ENCODE peak calls at places on chromosomes 3 and 15, in eight cellular contexts. One of them, this sample, is unnamed.

GRCh38 chr3:61765109-61765876 is 203.9 kb downstream of the PTPRG start:
- DNase-seq in amygdala: no peak
- DNase-seq in pulmonary artery endothelial cell: no peak
- DNase-seq in NCI-H1105: no peak
- DNase-seq in stimulated activated CD4-positive, alpha-beta T cell treated with anti-CD3 and anti-CD28 coated beads, Interleukin-15, amount 100 ng/mL, for 24 hours: no peak
- DNase-seq in stimulated activated naive CD8-positive, alpha-beta T cell treated with anti-CD3 and anti-CD28 coated beads, Interleukin-15, Interleukin-2, amounts not matched to agents 100 U/mL and 50 U/mL, for 24 hours: no peak
- DNase-seq in NCI-H1092: no peak
- DNase-seq in GM10248: no peak
- DNase-seq in this sample: no peak

GRCh38 chr3:48410205-48411040 is 19.5 kb downstream of the PLXNB1 start:
- DNase-seq in GM10248: no peak
- DNase-seq in pulmonary artery endothelial cell: no peak
- DNase-seq in NCI-H1092: no peak
- DNase-seq in NCI-H1105: no peak
- DNase-seq in stimulated activated CD4-positive, alpha-beta T cell treated with anti-CD3 and anti-CD28 coated beads, Interleukin-15, amount 100 ng/mL, for 24 hours: no peak
- DNase-seq in amygdala: no peak
- DNase-seq in stimulated activated naive CD8-positive, alpha-beta T cell treated with anti-CD3 and anti-CD28 coated beads, Interleukin-15, Interleukin-2, amounts not matched to agents 100 U/mL and 50 U/mL, for 24 hours: no peak
- DNase-seq in this sample: no peak

GRCh38 chr3:63980019-63980418 is 43.3 kb downstream of the PSMD6 start:
- DNase-seq in stimulated activated CD4-positive, alpha-beta T cell treated with anti-CD3 and anti-CD28 coated beads, Interleukin-15, amount 100 ng/mL, for 24 hours: no peak
- DNase-seq in NCI-H1105: no peak
- DNase-seq in stimulated activated naive CD8-positive, alpha-beta T cell treated with anti-CD3 and anti-CD28 coated beads, Interleukin-15, Interleukin-2, amounts not matched to agents 100 U/mL and 50 U/mL, for 24 hours: no peak
- DNase-seq in pulmonary artery endothelial cell: no peak
- DNase-seq in amygdala: no peak
- DNase-seq in NCI-H1092: no peak
- DNase-seq in GM10248: no peak
- DNase-seq in this sample: no peak

GRCh38 chr3:49165771-49166751 is at the start of gene CCDC71:
- DNase-seq in stimulated activated naive CD8-positive, alpha-beta T cell treated with anti-CD3 and anti-CD28 coated beads, Interleukin-15, Interleukin-2, amounts not matched to agents 100 U/mL and 50 U/mL, for 24 hours: peak; percentile 85
- DNase-seq in GM10248: peak; percentile 94
- DNase-seq in amygdala: peak; percentile 45
- DNase-seq in stimulated activated CD4-positive, alpha-beta T cell treated with anti-CD3 and anti-CD28 coated beads, Interleukin-15, amount 100 ng/mL, for 24 hours: peak; percentile 85
- DNase-seq in NCI-H1105: peak; percentile 64
- DNase-seq in pulmonary artery endothelial cell: peak; percentile 26
- DNase-seq in NCI-H1092: peak; percentile 28
- DNase-seq in this sample: peak; percentile 83

GRCh38 chr15:92938387-92938786 is 38.3 kb downstream of the CHD2 start:
- DNase-seq in NCI-H1092: no peak
- DNase-seq in stimulated activated CD4-positive, alpha-beta T cell treated with anti-CD3 and anti-CD28 coated beads, Interleukin-15, amount 100 ng/mL, for 24 hours: no peak
- DNase-seq in NCI-H1105: no peak
- DNase-seq in stimulated activated naive CD8-positive, alpha-beta T cell treated with anti-CD3 and anti-CD28 coated beads, Interleukin-15, Interleukin-2, amounts not matched to agents 100 U/mL and 50 U/mL, for 24 hours: no peak
- DNase-seq in GM10248: no peak
- DNase-seq in amygdala: no peak
- DNase-seq in pulmonary artery endothelial cell: no peak
- DNase-seq in this sample: no peak

GRCh38 chr3:23702198-23702597 is 103.6 kb upstream of the UBE2E1 start:
- DNase-seq in NCI-H1105: no peak
- DNase-seq in amygdala: no peak
- DNase-seq in pulmonary artery endothelial cell: no peak
- DNase-seq in stimulated activated CD4-positive, alpha-beta T cell treated with anti-CD3 and anti-CD28 coated beads, Interleukin-15, amount 100 ng/mL, for 24 hours: no peak
- DNase-seq in GM10248: no peak
- DNase-seq in stimulated activated naive CD8-positive, alpha-beta T cell treated with anti-CD3 and anti-CD28 coated beads, Interleukin-15, Interleukin-2, amounts not matched to agents 100 U/mL and 50 U/mL, for 24 hours: no peak
- DNase-seq in NCI-H1092: no peak
- DNase-seq in this sample: no peak

GRCh38 chr3:94159062-94159726 is 96.3 kb downstream of the NSUN3 start:
- DNase-seq in NCI-H1092: no peak
- DNase-seq in NCI-H1105: no peak
- DNase-seq in amygdala: no peak
- DNase-seq in stimulated activated CD4-positive, alpha-beta T cell treated with anti-CD3 and anti-CD28 coated beads, Interleukin-15, amount 100 ng/mL, for 24 hours: no peak
- DNase-seq in stimulated activated naive CD8-positive, alpha-beta T cell treated with anti-CD3 and anti-CD28 coated beads, Interleukin-15, Interleukin-2, amounts not matched to agents 100 U/mL and 50 U/mL, for 24 hours: no peak
- DNase-seq in pulmonary artery endothelial cell: no peak
- DNase-seq in GM10248: no peak
- DNase-seq in this sample: no peak

GRCh38 chr3:118618247-118619040 is 416.2 kb downstream of the IGSF11 start:
- DNase-seq in pulmonary artery endothelial cell: no peak
- DNase-seq in NCI-H1105: no peak
- DNase-seq in NCI-H1092: no peak
- DNase-seq in stimulated activated naive CD8-positive, alpha-beta T cell treated with anti-CD3 and anti-CD28 coated beads, Interleukin-15, Interleukin-2, amounts not matched to agents 100 U/mL and 50 U/mL, for 24 hours: no peak
- DNase-seq in GM10248: no peak
- DNase-seq in amygdala: no peak
- DNase-seq in stimulated activated CD4-positive, alpha-beta T cell treated with anti-CD3 and anti-CD28 coated beads, Interleukin-15, amount 100 ng/mL, for 24 hours: no peak
- DNase-seq in this sample: no peak

GRCh38 chr3:56795097-56795806 is 6.5 kb downstream of the ARHGEF3 start:
- DNase-seq in pulmonary artery endothelial cell: no peak
- DNase-seq in stimulated activated naive CD8-positive, alpha-beta T cell treated with anti-CD3 and anti-CD28 coated beads, Interleukin-15, Interleukin-2, amounts not matched to agents 100 U/mL and 50 U/mL, for 24 hours: no peak
- DNase-seq in NCI-H1092: no peak
- DNase-seq in amygdala: no peak
- DNase-seq in NCI-H1105: no peak
- DNase-seq in stimulated activated CD4-positive, alpha-beta T cell treated with anti-CD3 and anti-CD28 coated beads, Interleukin-15, amount 100 ng/mL, for 24 hours: no peak
- DNase-seq in GM10248: no peak
- DNase-seq in this sample: no peak

GRCh38 chr3:155519081-155519480 is 225.6 kb upstream of the STRIT1 start:
- DNase-seq in stimulated activated CD4-positive, alpha-beta T cell treated with anti-CD3 and anti-CD28 coated beads, Interleukin-15, amount 100 ng/mL, for 24 hours: no peak
- DNase-seq in NCI-H1092: no peak
- DNase-seq in stimulated activated naive CD8-positive, alpha-beta T cell treated with anti-CD3 and anti-CD28 coated beads, Interleukin-15, Interleukin-2, amounts not matched to agents 100 U/mL and 50 U/mL, for 24 hours: no peak
- DNase-seq in amygdala: no peak
- DNase-seq in pulmonary artery endothelial cell: no peak
- DNase-seq in GM10248: no peak
- DNase-seq in NCI-H1105: no peak
- DNase-seq in this sample: no peak

GRCh38 chr15:74365619-74366445 is 1.6 kb downstream of the CYP11A1 start:
- DNase-seq in amygdala: no peak
- DNase-seq in GM10248: peak; percentile 48
- DNase-seq in stimulated activated CD4-positive, alpha-beta T cell treated with anti-CD3 and anti-CD28 coated beads, Interleukin-15, amount 100 ng/mL, for 24 hours: peak; percentile 39
- DNase-seq in pulmonary artery endothelial cell: no peak
- DNase-seq in stimulated activated naive CD8-positive, alpha-beta T cell treated with anti-CD3 and anti-CD28 coated beads, Interleukin-15, Interleukin-2, amounts not matched to agents 100 U/mL and 50 U/mL, for 24 hours: peak; percentile 52
- DNase-seq in NCI-H1105: no peak
- DNase-seq in NCI-H1092: no peak
- DNase-seq in this sample: no peak

GRCh38 chr3:159798951-159799350 is 189.7 kb upstream of the IL12A start:
- DNase-seq in pulmonary artery endothelial cell: no peak
- DNase-seq in NCI-H1105: no peak
- DNase-seq in stimulated activated naive CD8-positive, alpha-beta T cell treated with anti-CD3 and anti-CD28 coated beads, Interleukin-15, Interleukin-2, amounts not matched to agents 100 U/mL and 50 U/mL, for 24 hours: no peak
- DNase-seq in stimulated activated CD4-positive, alpha-beta T cell treated with anti-CD3 and anti-CD28 coated beads, Interleukin-15, amount 100 ng/mL, for 24 hours: no peak
- DNase-seq in GM10248: no peak
- DNase-seq in NCI-H1092: no peak
- DNase-seq in amygdala: no peak
- DNase-seq in this sample: no peak

GRCh38 chr15:28080386-28080785 is 18.7 kb downstream of the OCA2 start:
- DNase-seq in GM10248: no peak
- DNase-seq in NCI-H1105: no peak
- DNase-seq in pulmonary artery endothelial cell: no peak
- DNase-seq in stimulated activated CD4-positive, alpha-beta T cell treated with anti-CD3 and anti-CD28 coated beads, Interleukin-15, amount 100 ng/mL, for 24 hours: no peak
- DNase-seq in NCI-H1092: no peak
- DNase-seq in amygdala: no peak
- DNase-seq in stimulated activated naive CD8-positive, alpha-beta T cell treated with anti-CD3 and anti-CD28 coated beads, Interleukin-15, Interleukin-2, amounts not matched to agents 100 U/mL and 50 U/mL, for 24 hours: no peak
- DNase-seq in this sample: no peak

GRCh38 chr3:127734754-127735473 is 62.2 kb downstream of the ABTB1 start:
- DNase-seq in GM10248: no peak
- DNase-seq in pulmonary artery endothelial cell: peak; percentile 17
- DNase-seq in NCI-H1105: no peak
- DNase-seq in stimulated activated naive CD8-positive, alpha-beta T cell treated with anti-CD3 and anti-CD28 coated beads, Interleukin-15, Interleukin-2, amounts not matched to agents 100 U/mL and 50 U/mL, for 24 hours: no peak
- DNase-seq in amygdala: no peak
- DNase-seq in NCI-H1092: no peak
- DNase-seq in stimulated activated CD4-positive, alpha-beta T cell treated with anti-CD3 and anti-CD28 coated beads, Interleukin-15, amount 100 ng/mL, for 24 hours: no peak
- DNase-seq in this sample: peak; percentile 29

GRCh38 chr3:43249405-43249804 is 36.9 kb upstream of the SNRK start:
- DNase-seq in NCI-H1105: no peak
- DNase-seq in stimulated activated naive CD8-positive, alpha-beta T cell treated with anti-CD3 and anti-CD28 coated beads, Interleukin-15, Interleukin-2, amounts not matched to agents 100 U/mL and 50 U/mL, for 24 hours: no peak
- DNase-seq in pulmonary artery endothelial cell: no peak
- DNase-seq in amygdala: no peak
- DNase-seq in NCI-H1092: no peak
- DNase-seq in GM10248: no peak
- DNase-seq in stimulated activated CD4-positive, alpha-beta T cell treated with anti-CD3 and anti-CD28 coated beads, Interleukin-15, amount 100 ng/mL, for 24 hours: no peak
- DNase-seq in this sample: no peak

GRCh38 chr3:145865329-145865904 is 295.6 kb downstream of the PLOD2 start:
- DNase-seq in GM10248: no peak
- DNase-seq in NCI-H1092: no peak
- DNase-seq in stimulated activated CD4-positive, alpha-beta T cell treated with anti-CD3 and anti-CD28 coated beads, Interleukin-15, amount 100 ng/mL, for 24 hours: no peak
- DNase-seq in pulmonary artery endothelial cell: no peak
- DNase-seq in stimulated activated naive CD8-positive, alpha-beta T cell treated with anti-CD3 and anti-CD28 coated beads, Interleukin-15, Interleukin-2, amounts not matched to agents 100 U/mL and 50 U/mL, for 24 hours: no peak
- DNase-seq in NCI-H1105: no peak
- DNase-seq in amygdala: no peak
- DNase-seq in this sample: no peak

GRCh38 chr15:71651750-71652186 is 158.6 kb upstream of the NR2E3 start:
- DNase-seq in stimulated activated naive CD8-positive, alpha-beta T cell treated with anti-CD3 and anti-CD28 coated beads, Interleukin-15, Interleukin-2, amounts not matched to agents 100 U/mL and 50 U/mL, for 24 hours: no peak
- DNase-seq in NCI-H1105: peak; percentile 70
- DNase-seq in stimulated activated CD4-positive, alpha-beta T cell treated with anti-CD3 and anti-CD28 coated beads, Interleukin-15, amount 100 ng/mL, for 24 hours: peak; percentile 18
- DNase-seq in amygdala: no peak
- DNase-seq in pulmonary artery endothelial cell: peak; percentile 19
- DNase-seq in NCI-H1092: no peak
- DNase-seq in GM10248: peak; percentile 22
- DNase-seq in this sample: no peak

GRCh38 chr3:177236704-177237103 is 39.4 kb upstream of the TBL1XR1 start:
- DNase-seq in amygdala: no peak
- DNase-seq in NCI-H1105: no peak
- DNase-seq in GM10248: no peak
- DNase-seq in stimulated activated CD4-positive, alpha-beta T cell treated with anti-CD3 and anti-CD28 coated beads, Interleukin-15, amount 100 ng/mL, for 24 hours: no peak
- DNase-seq in NCI-H1092: no peak
- DNase-seq in stimulated activated naive CD8-positive, alpha-beta T cell treated with anti-CD3 and anti-CD28 coated beads, Interleukin-15, Interleukin-2, amounts not matched to agents 100 U/mL and 50 U/mL, for 24 hours: no peak
- DNase-seq in pulmonary artery endothelial cell: no peak
- DNase-seq in this sample: no peak

GRCh38 chr3:14633819-14634424 is 17.6 kb upstream of the CCDC174 start:
- DNase-seq in NCI-H1105: no peak
- DNase-seq in GM10248: peak; percentile 70
- DNase-seq in stimulated activated naive CD8-positive, alpha-beta T cell treated with anti-CD3 and anti-CD28 coated beads, Interleukin-15, Interleukin-2, amounts not matched to agents 100 U/mL and 50 U/mL, for 24 hours: peak; percentile 61
- DNase-seq in stimulated activated CD4-positive, alpha-beta T cell treated with anti-CD3 and anti-CD28 coated beads, Interleukin-15, amount 100 ng/mL, for 24 hours: peak; percentile 65
- DNase-seq in NCI-H1092: no peak
- DNase-seq in amygdala: no peak
- DNase-seq in pulmonary artery endothelial cell: peak; percentile 41
- DNase-seq in this sample: peak; percentile 38

GRCh38 chr3:156576887-156577427 is 22.0 kb upstream of the SSR3 start:
- DNase-seq in GM10248: no peak
- DNase-seq in stimulated activated CD4-positive, alpha-beta T cell treated with anti-CD3 and anti-CD28 coated beads, Interleukin-15, amount 100 ng/mL, for 24 hours: no peak
- DNase-seq in amygdala: no peak
- DNase-seq in pulmonary artery endothelial cell: no peak
- DNase-seq in stimulated activated naive CD8-positive, alpha-beta T cell treated with anti-CD3 and anti-CD28 coated beads, Interleukin-15, Interleukin-2, amounts not matched to agents 100 U/mL and 50 U/mL, for 24 hours: no peak
- DNase-seq in NCI-H1105: no peak
- DNase-seq in NCI-H1092: no peak
- DNase-seq in this sample: no peak